ENCODE peak calls at places on chromosome 13, in four cellular contexts. V is A549, X is HepG2, H is K562. O is an unnamed sample.

GRCh38 chr13:33015275-33015674 is 948 bp upstream of the KL start:
- DNase-seq in V (no peak), X (no peak), H (no peak), O (no peak)

GRCh38 chr13:26628706-26629105 is 71.2 kb downstream of the WASF3 start:
- DNase-seq in X (peak; percentile 28), V (peak; percentile 14), H (no peak), O (no peak)

GRCh38 chr13:85864963-85865530 is 65.8 kb upstream of the SLITRK6 start:
- DNase-seq in X (peak; percentile 6), H (no peak), V (peak; percentile 50), O (no peak)

GRCh38 chr13:45055198-45055901 is 65.0 kb upstream of the GTF2F2 start:
- DNase-seq in V (peak; percentile 22), H (no peak), X (no peak), O (peak; percentile 24)

GRCh38 chr13:104869501-104869900 is 1666.0 kb downstream of the EFNB2 start:
- DNase-seq in X (no peak), H (no peak), V (no peak), O (no peak)

GRCh38 chr13:29435125-29435911 is 160.2 kb downstream of the SLC7A1 start:
- DNase-seq in H (no peak), V (no peak), X (no peak), O (no peak)

GRCh38 chr13:25932353-25932752 is 119.5 kb downstream of the SHISA2 start:
- DNase-seq in X (no peak), H (no peak), V (no peak), O (no peak)

GRCh38 chr13:34733720-34734119 is 208.3 kb upstream of the NBEA start:
- DNase-seq in X (no peak), H (no peak), V (no peak), O (no peak)

GRCh38 chr13:114148521-114148855 is 16.1 kb upstream of the RASA3 start:
- DNase-seq in V (no peak), X (no peak), H (no peak), O (peak; percentile 74)

GRCh38 chr13:48647625-48648024 is 6.1 kb upstream of the CYSLTR2 start:
- DNase-seq in V (no peak), X (peak; percentile 34), H (no peak), O (no peak)

GRCh38 chr13:42762251-42762650 is 19.1 kb upstream of the FAM216B start:
- DNase-seq in V (no peak), X (no peak), H (no peak), O (no peak)

GRCh38 chr13:109622006-109622405 is 164.4 kb downstream of the IRS2 start:
- DNase-seq in H (no peak), X (no peak), V (no peak), O (no peak)

GRCh38 chr13:25095862-25096453 is at the start of gene PABPC3:
- DNase-seq in V (no peak), X (no peak), H (no peak), O (no peak)

GRCh38 chr13:35882722-35883497 is 248.3 kb downstream of the DCLK1 start:
- DNase-seq in H (no peak), X (no peak), V (no peak), O (no peak)

GRCh38 chr13:30743319-30744055 is 8.1 kb downstream of the ALOX5AP start:
- DNase-seq in X (peak; percentile 10), V (peak; percentile 89), H (no peak), O (no peak)

GRCh38 chr13:35789335-35790166 is 313.1 kb upstream of the MAB21L1 start:
- DNase-seq in X (peak; percentile 16), V (peak; percentile 34), H (peak; percentile 3), O (no peak)

GRCh38 chr13:107835339-107836018 is 379.9 kb downstream of the LIG4 start:
- DNase-seq in X (no peak), H (no peak), V (no peak), O (no peak)

GRCh38 chr13:26584713-26585112 is 27.2 kb downstream of the WASF3 start:
- DNase-seq in V (no peak), H (no peak), X (no peak), O (no peak)

GRCh38 chr13:40589285-40590109 is 76.9 kb downstream of the FOXO1 start:
- DNase-seq in H (no peak), X (peak; percentile 56), V (peak; percentile 11), O (peak; percentile 88)

GRCh38 chr13:39394811-39395685 is 207.9 kb downstream of the LHFPL6 start:
- DNase-seq in X (no peak), H (no peak), V (no peak), O (no peak)

GRCh38 chr13:86185107-86185506 is 385.9 kb upstream of the SLITRK6 start:
- DNase-seq in H (no peak), V (no peak), X (no peak), O (no peak)

GRCh38 chr13:60370343-60370742 is 26.7 kb upstream of the TDRD3 start:
- DNase-seq in X (no peak), V (no peak), H (no peak), O (no peak)

GRCh38 chr13:110435331-110435730 is 126.2 kb downstream of the RAB20 start:
- DNase-seq in V (no peak), H (no peak), X (no peak), O (no peak)

GRCh38 chr13:27339299-27339698 is 68.7 kb downstream of the RASL11A start:
- DNase-seq in V (peak; percentile 73), H (peak; percentile 44), X (peak; percentile 60), O (no peak)

GRCh38 chr13:26518433-26519084 is 38.9 kb upstream of the WASF3 start:
- DNase-seq in X (no peak), V (no peak), H (no peak), O (no peak)

GRCh38 chr13:50762969-50763568 is 80.4 kb downstream of the DLEU7 start:
- DNase-seq in V (no peak), X (no peak), H (no peak), O (no peak)

GRCh38 chr13:67443901-67444300 is 213.8 kb upstream of the PCDH9 start:
- DNase-seq in H (no peak), X (no peak), V (no peak), O (no peak)

GRCh38 chr13:73222627-73223026 is 163.8 kb downstream of the KLF5 start:
- DNase-seq in V (no peak), X (no peak), H (no peak), O (no peak)

GRCh38 chr13:99151516-99151915 is 49.1 kb upstream of the UBAC2 start:
- DNase-seq in H (peak; percentile 71), X (no peak), V (peak; percentile 70), O (no peak)

GRCh38 chr13:36344173-36344572 is 2.0 kb downstream of the SPART start:
- DNase-seq in V (peak; percentile 26), H (peak; percentile 19), X (no peak), O (no peak)

GRCh38 chr13:79987323-79987722 is 353.6 kb downstream of the SPRY2 start:
- DNase-seq in H (no peak), V (no peak), X (no peak), O (no peak)

GRCh38 chr13:79393564-79394249 is 12.3 kb downstream of the RBM26 start:
- DNase-seq in X (peak; percentile 93), H (no peak), V (no peak), O (no peak)

GRCh38 chr13:102145750-102146149 is 256.1 kb downstream of the FGF14 start:
- DNase-seq in V (no peak), X (no peak), H (no peak), O (no peak)

GRCh38 chr13:35573639-35574038 is 97.2 kb upstream of the MAB21L1 start:
- DNase-seq in H (no peak), X (no peak), V (no peak), O (no peak)

GRCh38 chr13:41756198-41756885 is 204.6 kb downstream of the VWA8 start:
- DNase-seq in X (no peak), V (no peak), H (no peak), O (no peak)

GRCh38 chr13:41751734-41752445 is 209.0 kb downstream of the VWA8 start:
- DNase-seq in H (no peak), X (no peak), V (peak; percentile 10), O (no peak)

GRCh38 chr13:41746259-41746658 is 214.7 kb downstream of the VWA8 start:
- DNase-seq in X (no peak), H (no peak), V (no peak), O (no peak)

GRCh38 chr13:41751277-41751676 is 209.6 kb downstream of the VWA8 start:
- DNase-seq in V (no peak), X (no peak), H (peak; percentile 42), O (no peak)
- TF ChIP-seq ESRRA in V (no peak), X (no peak), H (no peak), O (no peak)

GRCh38 chr13:21402586-21403307 is 56.4 kb downstream of the ZDHHC20 start:
- DNase-seq in H (no peak), X (peak; percentile 67), V (peak; percentile 14), O (no peak)

GRCh38 chr13:21399741-21400140 is 59.4 kb downstream of the ZDHHC20 start:
- DNase-seq in V (no peak), X (no peak), H (no peak), O (no peak)

GRCh38 chr13:21405309-21405708 is 53.8 kb downstream of the ZDHHC20 start:
- DNase-seq in H (no peak), X (no peak), V (no peak), O (no peak)
- H3K27ac ChIP-seq in H (no peak overlapping the region), X (no peak overlapping the region), V (no peak overlapping the region), O (no peak overlapping the region)

GRCh38 chr13:112752711-112753541 is 63.1 kb downstream of the ATP11A start:
- DNase-seq in V (peak; percentile 8), X (no peak), H (no peak), O (no peak)
- TF ChIP-seq ESRRA in V (no peak), X (no peak), H (no peak), O (no peak)

GRCh38 chr13:106499905-106500304 is 35.6 kb downstream of the EFNB2 start:
- DNase-seq in X (no peak), V (no peak), H (peak; percentile 5), O (peak; percentile 15)
- H3K27ac ChIP-seq in X (no peak overlapping the region), V (no peak overlapping the region), H (no peak overlapping the region), O (no peak overlapping the region)

GRCh38 chr13:97352815-97353214 is 81.2 kb upstream of the RAP2A start:
- DNase-seq in X (no peak), H (no peak), V (no peak), O (no peak)
- TF ChIP-seq ESRRA in X (no peak), H (no peak), V (no peak), O (no peak)

GRCh38 chr13:20332361-20333096 is 100.4 kb upstream of the GJB6 start:
- DNase-seq in H (no peak), V (no peak), X (no peak), O (no peak)
- H3K27ac ChIP-seq in H (no peak overlapping the region), V (no peak overlapping the region), X (no peak overlapping the region), O (no peak overlapping the region)

O was measured in GM12878.